ENCODE peak calls at places on chromosomes 3 and 15, in five cellular contexts. A is fibroblast of the aortic adventitia, X is MM.1S, G is cardiac muscle cell, T is IMR-90. Q is an unnamed sample.
A peak's percentile ranks its signal among the peaks of the same experiment; 100 is the strongest.

GRCh38 chr3:107681385-107681784 is 158.6 kb downstream of the BBX start:
- DNase-seq in G (no peak), X (no peak), A (no peak), T (no peak), Q (no peak)

GRCh38 chr3:153045150-153045549 is 116.9 kb upstream of the RAP2B start:
- DNase-seq in T (no peak), X (no peak), G (no peak), A (peak; percentile 26), Q (no peak)

GRCh38 chr3:63960048-63960711 is 48.0 kb upstream of the SCAANT1 start:
- DNase-seq in G (peak; percentile 76), X (no peak), A (peak; percentile 82), T (peak; percentile 84), Q (peak; percentile 27)

GRCh38 chr15:60555814-60556213 is 76.9 kb upstream of the ICE2 start:
- DNase-seq in G (no peak), T (no peak), A (no peak), X (no peak), Q (no peak)

GRCh38 chr3:5016218-5017161 is 37.3 kb downstream of the BHLHE40 start:
- DNase-seq in T (peak; percentile 80), A (peak; percentile 56), X (no peak), G (peak; percentile 60), Q (peak; percentile 74)

GRCh38 chr3:162998205-162998604 is 1501.6 kb downstream of the OTOL1 start:
- DNase-seq in X (no peak), G (no peak), A (no peak), T (no peak), Q (no peak)

GRCh38 chr15:27480642-27481041 is 509.7 kb downstream of the GABRG3 start:
- DNase-seq in X (no peak), G (no peak), T (no peak), A (no peak), Q (no peak)

GRCh38 chr15:92451225-92451825 is 57.6 kb downstream of the ST8SIA2 start:
- DNase-seq in G (no peak), A (no peak), X (no peak), T (peak; percentile 26), Q (no peak)

GRCh38 chr3:40137586-40138295 is 171.8 kb upstream of the EIF1B start:
- DNase-seq in G (peak; percentile 13), A (peak; percentile 95), X (no peak), T (no peak), Q (no peak)

GRCh38 chr3:193507566-193507965 is 47.1 kb downstream of the ATP13A4 start:
- DNase-seq in X (no peak), T (no peak), G (no peak), A (no peak), Q (no peak)

GRCh38 chr3:169153614-169154013 is 509.9 kb downstream of the MECOM start:
- DNase-seq in T (no peak), G (no peak), X (no peak), A (no peak), Q (no peak)
- TF ChIP-seq CTCF in T (no peak), G (no peak), X (no peak), A (no peak), Q (no peak)

GRCh38 chr3:178703268-178703975 is 167.2 kb downstream of the KCNMB2 start:
- DNase-seq in G (peak; percentile 18), X (no peak), T (peak; percentile 97), A (no peak), Q (no peak)
- TF ChIP-seq CTCF in G (no peak), X (no peak), T (peak; percentile 24), A (no peak), Q (no peak)

GRCh38 chr15:24823473-24823872 is 131.3 kb upstream of the SNRPN start:
- DNase-seq in T (no peak), G (no peak), A (no peak), X (no peak), Q (no peak)

DNA sequence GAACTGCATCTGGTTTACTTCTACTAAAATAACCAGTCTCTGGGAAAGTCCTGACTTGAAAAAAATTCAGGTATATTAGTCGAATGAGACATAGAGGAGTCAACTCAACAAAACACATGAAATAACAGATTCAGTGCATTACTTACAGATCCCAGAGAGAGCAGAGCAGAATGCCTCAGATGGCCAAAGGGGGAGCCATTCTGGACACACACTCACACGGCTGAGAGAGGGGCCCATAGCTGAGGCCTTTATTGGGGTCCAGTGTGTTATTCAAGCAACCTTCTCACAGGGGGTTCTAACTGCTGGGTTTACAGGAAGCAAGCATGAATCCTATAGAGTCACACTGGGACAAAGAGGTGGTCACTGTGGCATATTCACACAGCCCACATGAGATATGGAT is 135.1 kb upstream of the SNRPN start:
- DNase-seq in G (no peak), T (no peak), X (no peak), A (no peak), Q (no peak)
- TF ChIP-seq CTCF in G (no peak), T (no peak), X (no peak), A (no peak), Q (no peak)

DNA sequence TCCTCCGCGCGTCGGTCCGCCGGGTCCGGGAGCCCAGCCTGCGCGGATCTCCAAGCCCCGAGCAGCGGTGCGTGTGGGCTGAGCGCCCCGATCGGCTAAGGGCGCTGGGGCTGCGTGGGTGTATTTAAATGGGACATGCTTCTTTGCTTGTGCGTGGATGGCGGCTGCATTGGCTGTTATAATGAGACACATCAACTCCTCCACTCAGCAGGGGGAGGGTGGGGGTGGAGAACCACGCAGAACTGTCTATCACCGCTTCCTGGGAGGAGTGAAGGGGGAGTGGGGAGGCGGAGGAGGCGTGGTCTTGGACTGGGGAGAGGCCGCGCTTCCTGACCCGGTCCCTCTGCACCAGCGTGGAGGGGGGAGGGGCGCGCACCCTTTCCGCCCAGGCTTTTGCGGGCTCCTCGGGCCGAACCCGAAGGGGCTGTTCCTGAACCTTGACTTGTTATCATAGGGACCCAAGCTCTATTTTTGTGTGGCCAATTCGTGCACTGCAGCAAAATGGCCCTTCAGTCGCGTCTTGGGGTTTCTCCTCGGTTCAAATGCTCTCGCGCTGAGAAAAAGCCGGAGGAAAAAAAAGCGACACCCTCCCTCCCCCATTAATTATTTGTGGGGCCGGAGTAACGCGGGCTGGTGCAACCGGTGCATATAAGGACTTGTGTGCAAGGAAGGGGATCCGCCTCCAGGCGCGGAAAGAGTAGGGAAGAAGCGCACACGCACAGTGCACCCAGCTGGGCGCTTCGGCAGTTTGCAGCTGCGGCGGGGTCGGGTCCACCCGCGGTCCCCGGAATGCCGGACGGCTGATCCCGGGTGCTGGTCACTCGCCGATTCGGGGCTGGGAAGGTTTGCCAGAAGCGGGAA is at the start of gene TNIK:
- DNase-seq in A (peak; percentile 91), T (peak; percentile 89), G (peak; percentile 97), X (peak; percentile 93), Q (peak; percentile 96)
- TF ChIP-seq CTCF in A (peak; percentile 37), T (peak; percentile 10), G (peak; percentile 26), X (peak; percentile 49), Q (peak; percentile 61)

Q was measured in Calu3.